ENCODE peak calls at places on chromosomes 12 and 14, in five cellular contexts. One of them, this sample, is unnamed.

GRCh38 chr14:93078830-93079229 is 36.9 kb downstream of the ITPK1 start:
- DNase-seq in Calu3: no peak
- DNase-seq in astrocyte of the cerebellum: no peak
- DNase-seq in glutamatergic neuron: no peak
- DNase-seq in psoas muscle: no peak
- DNase-seq in this sample: no peak

GRCh38 chr14:30584058-30584630 is 25.2 kb downstream of the G2E3 start:
- DNase-seq in Calu3: no peak
- DNase-seq in glutamatergic neuron: no peak
- DNase-seq in psoas muscle: no peak
- DNase-seq in astrocyte of the cerebellum: no peak
- DNase-seq in this sample: no peak

GRCh38 chr12:9707356-9707755 is 25.5 kb downstream of the CLECL1 start:
- DNase-seq in psoas muscle: no peak
- DNase-seq in astrocyte of the cerebellum: no peak
- DNase-seq in Calu3: no peak
- DNase-seq in glutamatergic neuron: no peak
- DNase-seq in this sample: no peak

GRCh38 chr14:64444140-64444539 is 21.2 kb upstream of the AKAP5 start:
- DNase-seq in Calu3: no peak
- DNase-seq in psoas muscle: no peak
- DNase-seq in astrocyte of the cerebellum: no peak
- DNase-seq in glutamatergic neuron: no peak
- DNase-seq in this sample: no peak

GRCh38 chr14:73457050-73457934 is 1.1 kb downstream of the NUMB start:
- DNase-seq in Calu3: peak
- DNase-seq in psoas muscle: peak
- DNase-seq in astrocyte of the cerebellum: no peak
- DNase-seq in glutamatergic neuron: peak
- DNase-seq in this sample: peak

GRCh38 chr14:63881926-63882325 is 29.1 kb downstream of the SYNE2 start:
- DNase-seq in psoas muscle: no peak
- DNase-seq in Calu3: no peak
- DNase-seq in astrocyte of the cerebellum: no peak
- DNase-seq in glutamatergic neuron: no peak
- DNase-seq in this sample: no peak

GRCh38 chr12:107528731-107529365 is 156.8 kb upstream of the PWP1 start:
- DNase-seq in Calu3: no peak
- DNase-seq in glutamatergic neuron: no peak
- DNase-seq in astrocyte of the cerebellum: no peak
- DNase-seq in psoas muscle: no peak
- DNase-seq in this sample: no peak

GRCh38 chr12:30754750-30755394 is at the start of gene CAPRIN2:
- DNase-seq in psoas muscle: peak
- DNase-seq in glutamatergic neuron: peak
- DNase-seq in astrocyte of the cerebellum: peak
- DNase-seq in Calu3: peak
- DNase-seq in this sample: peak

GRCh38 chr14:52327374-52328226 is 13.5 kb downstream of the PTGER2 start:
- DNase-seq in glutamatergic neuron: no peak
- DNase-seq in psoas muscle: no peak
- DNase-seq in Calu3: no peak
- DNase-seq in astrocyte of the cerebellum: no peak
- DNase-seq in this sample: no peak

GRCh38 chr12:15699886-15700285 is 89.3 kb downstream of the EPS8 start:
- DNase-seq in glutamatergic neuron: no peak
- DNase-seq in astrocyte of the cerebellum: no peak
- DNase-seq in psoas muscle: no peak
- DNase-seq in Calu3: no peak
- DNase-seq in this sample: no peak

GRCh38 chr12:123973552-123974341 is 732 bp downstream of the ZNF664 start:
- DNase-seq in psoas muscle: peak
- DNase-seq in glutamatergic neuron: peak
- DNase-seq in Calu3: peak
- DNase-seq in astrocyte of the cerebellum: no peak
- DNase-seq in this sample: peak

GRCh38 chr12:119664642-119665041 is 3.3 kb upstream of the PRKAB1 start:
- DNase-seq in glutamatergic neuron: no peak
- DNase-seq in astrocyte of the cerebellum: no peak
- DNase-seq in psoas muscle: no peak
- DNase-seq in Calu3: no peak
- DNase-seq in this sample: no peak

GRCh38 chr14:97180304-97181200 is 383.4 kb downstream of the VRK1 start:
- DNase-seq in glutamatergic neuron: no peak
- DNase-seq in psoas muscle: no peak
- DNase-seq in Calu3: no peak
- DNase-seq in astrocyte of the cerebellum: peak
- DNase-seq in this sample: no peak

GRCh38 chr14:80867091-80867490 is 74.4 kb downstream of the CEP128 start:
- DNase-seq in astrocyte of the cerebellum: no peak
- DNase-seq in psoas muscle: no peak
- DNase-seq in glutamatergic neuron: no peak
- DNase-seq in Calu3: no peak
- DNase-seq in this sample: no peak

GRCh38 chr14:80865565-80865964 is 76.0 kb downstream of the CEP128 start:
- DNase-seq in glutamatergic neuron: no peak
- DNase-seq in astrocyte of the cerebellum: no peak
- DNase-seq in psoas muscle: no peak
- DNase-seq in Calu3: no peak
- DNase-seq in this sample: no peak

GRCh38 chr14:80867798-80868197 is 73.7 kb downstream of the CEP128 start:
- DNase-seq in psoas muscle: no peak
- DNase-seq in Calu3: no peak
- DNase-seq in astrocyte of the cerebellum: no peak
- DNase-seq in glutamatergic neuron: no peak
- DNase-seq in this sample: no peak

DNA sequence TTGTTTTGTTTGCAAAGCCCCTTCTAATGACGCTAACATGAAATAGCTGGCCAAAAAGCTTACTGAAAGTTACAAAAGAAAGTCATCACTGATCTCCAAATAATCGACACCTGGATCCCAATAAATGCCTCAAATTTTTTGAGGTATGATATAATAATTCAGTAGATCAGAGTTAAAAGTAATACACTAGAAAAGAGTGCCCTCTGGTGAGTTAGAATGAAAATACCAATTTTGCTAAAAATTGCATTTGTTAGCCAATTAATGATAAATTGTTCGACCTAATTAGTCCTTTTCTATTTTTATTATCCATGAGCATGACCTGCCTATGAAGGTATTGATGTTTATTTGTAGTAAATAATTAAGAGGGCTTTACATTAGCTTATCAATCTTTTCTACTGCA is 78.6 kb downstream of the CEP128 start:
- DNase-seq in glutamatergic neuron: no peak
- DNase-seq in Calu3: no peak
- DNase-seq in astrocyte of the cerebellum: no peak
- DNase-seq in psoas muscle: no peak
- DNase-seq in this sample: no peak
- TF ChIP-seq CTCF in glutamatergic neuron: no peak
- TF ChIP-seq CTCF in Calu3: peak
- TF ChIP-seq CTCF in astrocyte of the cerebellum: no peak
- TF ChIP-seq CTCF in psoas muscle: no peak
- TF ChIP-seq CTCF in this sample: peak

DNA sequence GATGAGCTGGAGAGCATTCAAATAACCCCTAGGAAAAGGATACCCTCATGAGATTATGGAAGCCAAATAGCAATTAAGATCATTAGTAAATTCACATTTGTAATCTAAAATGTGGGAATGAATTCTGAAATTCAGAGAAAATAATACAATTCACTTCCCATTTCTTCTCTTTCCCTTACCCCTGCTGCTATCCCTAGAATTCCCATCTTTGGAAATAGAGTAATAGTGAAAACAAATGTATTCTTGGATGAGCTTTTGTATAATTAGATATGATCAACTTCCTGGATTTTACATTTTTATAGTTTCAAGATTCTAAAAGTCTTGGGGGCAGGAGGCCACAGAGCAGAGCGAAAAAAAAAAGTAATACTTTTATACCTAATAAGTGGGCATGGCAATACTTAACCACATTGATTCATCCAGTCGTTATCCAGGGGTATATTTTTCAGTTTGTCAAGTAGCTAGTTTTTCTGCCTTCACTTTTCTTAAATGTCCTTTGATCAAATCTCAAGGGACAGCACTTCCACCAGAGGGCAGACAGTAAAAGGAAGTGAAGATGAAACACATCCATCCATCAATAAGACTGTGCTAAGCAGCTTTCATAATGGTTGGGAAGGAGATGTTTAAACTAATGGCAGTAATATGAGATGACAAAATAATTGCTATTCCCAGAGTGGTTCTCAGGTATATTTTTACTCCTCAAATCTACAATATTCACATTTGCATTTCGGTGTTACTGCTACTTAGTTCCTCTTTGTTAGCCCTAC is 401.3 kb downstream of the DIO2 start:
- DNase-seq in glutamatergic neuron: no peak
- DNase-seq in astrocyte of the cerebellum: no peak
- DNase-seq in Calu3: peak
- DNase-seq in psoas muscle: no peak
- DNase-seq in this sample: no peak
- TF ChIP-seq CTCF in glutamatergic neuron: no peak
- TF ChIP-seq CTCF in astrocyte of the cerebellum: no peak
- TF ChIP-seq CTCF in Calu3: peak
- TF ChIP-seq CTCF in psoas muscle: peak
- TF ChIP-seq CTCF in this sample: peak

DNA sequence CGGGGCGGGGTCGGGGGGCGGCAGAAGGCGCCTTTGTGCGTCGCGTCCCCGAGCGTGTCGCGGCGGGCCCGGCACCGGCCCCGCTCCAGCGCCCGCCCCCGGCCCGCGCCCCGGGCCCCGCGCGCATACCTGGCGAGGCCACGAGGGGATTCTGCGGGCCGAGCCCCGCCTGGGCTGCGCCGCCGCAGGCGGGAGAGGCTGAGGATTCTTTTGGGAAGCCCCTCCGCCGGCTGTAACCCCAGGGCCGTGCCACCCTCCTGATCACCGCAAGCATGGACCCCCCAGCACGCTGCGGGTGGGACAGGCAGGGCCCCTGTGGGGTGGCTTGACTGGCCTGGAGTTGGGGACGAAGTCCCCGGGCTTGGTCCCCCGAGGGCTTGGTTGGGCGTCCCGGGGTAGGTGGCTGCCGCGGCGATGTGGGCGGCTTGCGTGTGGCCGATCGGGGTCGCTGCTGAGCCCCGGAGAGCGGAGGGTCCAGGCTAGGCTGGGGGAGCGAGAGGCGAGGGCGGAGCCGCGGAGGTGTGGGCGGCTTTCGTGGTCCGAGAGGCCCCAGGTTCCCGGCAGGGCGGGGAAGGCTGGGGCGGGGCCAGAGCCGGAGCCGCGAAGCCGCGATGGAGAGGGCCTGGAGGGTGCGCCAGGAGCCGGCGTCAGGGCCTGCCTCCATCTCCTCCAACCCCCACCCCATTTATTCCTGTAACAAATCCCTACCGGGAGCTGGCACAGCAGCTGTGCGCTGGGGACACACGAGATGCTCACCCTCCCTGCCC is 28.4 kb upstream of the GPR132 start:
- DNase-seq in astrocyte of the cerebellum: no peak
- DNase-seq in glutamatergic neuron: peak
- DNase-seq in psoas muscle: no peak
- DNase-seq in Calu3: peak
- DNase-seq in this sample: peak
- TF ChIP-seq CTCF in astrocyte of the cerebellum: peak
- TF ChIP-seq CTCF in glutamatergic neuron: peak
- TF ChIP-seq CTCF in psoas muscle: peak
- TF ChIP-seq CTCF in Calu3: peak
- TF ChIP-seq CTCF in this sample: peak

DNA sequence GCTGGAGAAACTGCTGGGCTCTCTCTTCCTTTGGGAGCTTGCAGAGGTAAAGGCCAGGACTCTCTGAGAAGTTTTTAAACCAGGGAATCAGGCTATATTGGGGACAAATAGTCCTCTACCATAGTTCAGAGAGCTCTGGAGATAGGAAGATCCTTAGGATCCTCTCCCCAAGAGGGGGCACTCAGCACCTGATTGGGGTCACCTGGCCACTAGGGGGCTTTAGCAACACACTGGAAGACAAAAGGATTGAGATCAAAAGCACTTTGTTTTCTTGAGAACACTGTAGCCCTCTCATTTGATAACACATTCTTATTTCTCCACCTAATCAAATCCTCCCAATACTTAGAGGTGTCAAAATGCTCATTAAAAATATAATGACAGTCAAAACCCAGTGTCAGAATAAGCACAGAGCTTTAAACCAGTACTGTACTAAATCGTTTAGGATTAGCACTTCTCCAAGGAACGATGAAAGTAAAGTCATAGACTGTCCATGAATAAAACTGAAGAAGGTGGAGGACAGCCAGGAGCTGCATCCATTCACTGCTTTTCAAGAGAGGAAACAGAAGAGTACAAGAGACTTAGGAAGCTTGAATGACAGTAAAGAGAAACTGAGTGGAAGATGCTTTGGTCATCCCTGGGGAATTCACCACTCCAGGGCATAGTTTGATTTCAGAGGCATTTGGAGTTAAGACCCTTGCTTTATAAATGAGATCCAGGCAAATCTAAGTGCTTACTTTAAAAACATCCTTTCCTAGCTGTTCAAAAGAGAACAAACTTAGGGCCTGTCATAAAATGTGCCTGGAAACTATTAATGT is 26.5 kb downstream of the BMP4 start:
- DNase-seq in psoas muscle: no peak
- DNase-seq in Calu3: peak
- DNase-seq in glutamatergic neuron: no peak
- DNase-seq in astrocyte of the cerebellum: no peak
- DNase-seq in this sample: no peak
- TF ChIP-seq CTCF in psoas muscle: peak
- TF ChIP-seq CTCF in Calu3: peak
- TF ChIP-seq CTCF in glutamatergic neuron: peak
- TF ChIP-seq CTCF in astrocyte of the cerebellum: peak
- TF ChIP-seq CTCF in this sample: peak

GRCh38 chr14:50336428-50336827 is 24.3 kb downstream of the DMAC2L start:
- DNase-seq in glutamatergic neuron: no peak
- DNase-seq in psoas muscle: no peak
- DNase-seq in astrocyte of the cerebellum: no peak
- DNase-seq in Calu3: no peak
- DNase-seq in this sample: no peak

GRCh38 chr14:50333010-50333409 is 20.9 kb downstream of the DMAC2L start:
- DNase-seq in glutamatergic neuron: no peak
- DNase-seq in Calu3: no peak
- DNase-seq in psoas muscle: no peak
- DNase-seq in astrocyte of the cerebellum: no peak
- DNase-seq in this sample: no peak

GRCh38 chr14:50335989-50336391 is 23.9 kb downstream of the DMAC2L start:
- DNase-seq in glutamatergic neuron: peak
- DNase-seq in astrocyte of the cerebellum: no peak
- DNase-seq in Calu3: no peak
- DNase-seq in psoas muscle: peak
- DNase-seq in this sample: peak

GRCh38 chr14:50334211-50334610 is 22.1 kb downstream of the DMAC2L start:
- DNase-seq in astrocyte of the cerebellum: no peak
- DNase-seq in Calu3: no peak
- DNase-seq in glutamatergic neuron: no peak
- DNase-seq in psoas muscle: no peak
- DNase-seq in this sample: no peak

DNA sequence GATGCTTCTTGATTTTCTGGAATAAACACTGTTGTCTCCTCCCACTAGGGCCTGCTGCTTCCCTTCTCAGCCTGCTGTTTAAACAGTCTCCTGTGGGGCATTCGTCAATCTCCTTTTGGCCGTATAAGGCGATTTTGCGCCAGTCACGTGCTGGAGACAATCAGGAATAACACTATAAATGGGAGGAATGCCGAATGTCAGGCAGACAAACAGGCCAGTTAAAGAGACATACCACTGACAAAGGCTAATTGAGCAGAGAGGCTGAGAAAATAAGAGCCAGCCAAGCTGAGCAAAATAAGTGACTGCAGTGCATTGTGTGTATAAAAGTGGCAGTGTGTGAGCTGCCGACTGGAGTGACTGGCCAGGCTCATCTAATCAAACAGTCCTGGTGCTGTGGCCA is 23.3 kb downstream of the DMAC2L start:
- DNase-seq in astrocyte of the cerebellum: peak
- DNase-seq in psoas muscle: no peak
- DNase-seq in glutamatergic neuron: peak
- DNase-seq in Calu3: no peak
- DNase-seq in this sample: peak
- TF ChIP-seq CTCF in astrocyte of the cerebellum: peak
- TF ChIP-seq CTCF in psoas muscle: no peak
- TF ChIP-seq CTCF in glutamatergic neuron: no peak
- TF ChIP-seq CTCF in Calu3: no peak
- TF ChIP-seq CTCF in this sample: peak

This sample was measured in neural crest cell.